ENCODE peak calls at places on chromosomes 3 and 15, in five cellular contexts. J, N, X, M and H are unnamed samples.

GRCh38 chr15:28977377-28978010 is 91.7 kb downstream of the APBA2 start:
- DNase-seq in X (peak), N (no peak), M (no peak), J (peak), H (peak)

GRCh38 chr3:122880624-122881023 is 85.8 kb downstream of the SLC49A4 start:
- DNase-seq in J (no peak), X (no peak), M (no peak), N (no peak), H (no peak)

GRCh38 chr3:105775368-105775767 is 93.4 kb downstream of the CBLB start:
- DNase-seq in J (no peak), X (no peak), N (no peak), M (no peak), H (no peak)

GRCh38 chr3:40877651-40878463 is 321.4 kb upstream of the CTNNB1 start:
- DNase-seq in J (no peak), N (no peak), X (no peak), M (no peak), H (peak)

GRCh38 chr15:51387699-51388041 is 46.2 kb downstream of the GLDN start:
- DNase-seq in M (no peak), J (no peak), N (no peak), X (no peak), H (no peak)

GRCh38 chr15:28956491-28956890 is 70.7 kb downstream of the APBA2 start:
- DNase-seq in N (no peak), J (no peak), X (no peak), M (no peak), H (no peak)

GRCh38 chr3:116306720-116307119 is 138.6 kb downstream of the LSAMP start:
- DNase-seq in M (no peak), X (no peak), N (no peak), J (peak), H (no peak)

GRCh38 chr3:152779649-152780048 is 55.3 kb upstream of the P2RY1 start:
- DNase-seq in X (no peak), N (no peak), M (no peak), J (peak), H (no peak)

DNA sequence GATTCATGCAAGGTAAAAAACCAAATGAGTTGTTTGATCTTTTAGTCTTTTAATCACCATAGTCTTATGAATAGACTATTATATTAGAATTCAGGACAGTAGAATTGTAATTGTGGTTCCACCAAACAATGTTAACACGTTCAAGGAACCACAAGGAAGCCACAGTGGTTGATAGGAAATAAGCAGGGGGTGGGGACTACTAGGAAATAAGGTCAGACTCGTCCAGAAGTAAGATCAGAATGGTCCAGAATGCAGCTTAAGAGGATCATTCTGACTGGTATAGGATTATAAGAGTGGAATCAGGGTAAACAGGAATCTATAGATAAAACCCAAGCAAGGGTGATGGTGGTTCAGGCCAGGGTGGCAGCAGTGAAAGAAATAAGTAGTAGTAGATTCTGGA is 7.5 kb downstream of the MYNN start:
- DNase-seq in X (no peak), J (no peak), N (no peak), M (no peak), H (no peak)
- H3K4me3 ChIP-seq in X (no peak), J (no peak), N (no peak), M (no peak), H (no peak)

DNA sequence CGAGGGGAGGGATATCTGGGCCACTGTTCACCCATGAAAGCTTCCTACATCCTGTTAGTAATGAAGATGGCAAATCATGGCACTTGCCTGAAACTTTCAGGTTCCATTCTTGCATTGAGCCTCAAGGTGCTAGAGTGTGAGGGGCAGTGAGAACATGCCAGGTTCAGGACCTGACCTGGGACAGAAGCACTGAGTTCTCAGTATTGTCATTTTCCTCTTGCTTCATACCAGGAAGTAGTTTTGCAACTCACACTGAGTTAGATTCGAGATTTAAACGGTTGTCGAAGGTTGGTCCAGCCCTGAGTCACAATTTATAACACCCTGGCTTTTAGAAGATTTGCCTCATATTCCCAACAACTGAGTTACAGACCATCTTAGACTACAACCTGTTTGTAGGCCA is 11.8 kb upstream of the MEIS2 start:
- DNase-seq in J (no peak), N (no peak), X (no peak), M (no peak), H (no peak)
- H3K27ac ChIP-seq in J (no peak), N (no peak), X (no peak), M (no peak), H (no peak)

DNA sequence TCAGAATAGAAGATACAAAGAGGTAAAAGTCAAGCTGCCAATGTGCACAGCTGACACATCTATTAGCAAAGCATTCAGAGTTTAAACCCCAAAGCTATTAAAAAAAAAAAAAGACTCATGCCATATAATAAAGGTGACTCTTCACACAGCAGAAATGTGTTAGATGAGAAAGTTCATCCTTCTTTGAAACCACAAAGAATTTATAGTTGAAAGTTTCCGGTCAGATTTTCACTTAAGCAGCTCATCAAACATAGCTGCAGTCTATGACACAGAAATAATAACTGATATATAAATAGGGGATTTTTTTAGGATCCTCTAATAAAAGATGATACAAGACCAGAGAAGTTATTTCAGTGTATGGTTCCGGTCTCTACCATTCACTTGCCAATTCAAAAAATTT is 76.6 kb downstream of the WWTR1 start:
- DNase-seq in M (no peak), J (peak), X (no peak), N (no peak), H (no peak)
- H3K4me3 ChIP-seq in M (no peak), J (peak), X (peak), N (no peak), H (no peak)

GRCh38 chr3:45552773-45553371 is 41.7 kb upstream of the LIMD1 start:
- DNase-seq in M (no peak), J (no peak), X (no peak), N (no peak), H (no peak)

GRCh38 chr3:45551214-45552010 is 43.1 kb upstream of the LIMD1 start:
- DNase-seq in N (no peak), J (peak), M (no peak), X (peak), H (peak)

GRCh38 chr3:45553469-45553974 is 41.0 kb upstream of the LIMD1 start:
- DNase-seq in N (no peak), J (no peak), M (no peak), X (no peak), H (peak)

GRCh38 chr3:45554001-45554691 is 40.4 kb upstream of the LIMD1 start:
- DNase-seq in J (no peak), N (no peak), X (no peak), M (no peak), H (peak)

GRCh38 chr3:45552031-45552772 is 42.3 kb upstream of the LIMD1 start:
- DNase-seq in M (no peak), X (no peak), J (no peak), N (no peak), H (no peak)
- H3K27ac ChIP-seq in M (no peak), X (peak), J (no peak), N (peak), H (peak)

GRCh38 chr3:14396293-14396692 is 6.1 kb upstream of the SLC6A6 start:
- DNase-seq in X (no peak), M (no peak), J (no peak), N (no peak), H (no peak)

GRCh38 chr3:14392803-14393319 is 9.5 kb upstream of the SLC6A6 start:
- DNase-seq in J (no peak), X (no peak), N (no peak), M (no peak), H (no peak)

GRCh38 chr3:14391033-14391432 is 11.4 kb upstream of the SLC6A6 start:
- DNase-seq in N (no peak), M (no peak), X (no peak), J (peak), H (no peak)

GRCh38 chr3:14392231-14392630 is 10.2 kb upstream of the SLC6A6 start:
- DNase-seq in J (no peak), M (peak), N (no peak), X (no peak), H (no peak)

GRCh38 chr3:14393440-14394111 is 8.8 kb upstream of the SLC6A6 start:
- DNase-seq in X (no peak), M (no peak), N (no peak), J (no peak), H (no peak)
- H3K4me3 ChIP-seq in X (no peak), M (no peak), N (no peak), J (no peak), H (no peak)

GRCh38 chr15:70582143-70582945 is 181.0 kb downstream of the UACA start:
- DNase-seq in M (no peak), J (no peak), N (no peak), X (no peak), H (no peak)

GRCh38 chr15:70585707-70586034 is 177.7 kb downstream of the UACA start:
- DNase-seq in J (no peak), M (no peak), N (no peak), X (no peak), H (no peak)

GRCh38 chr15:70586241-70586640 is 177.1 kb downstream of the UACA start:
- DNase-seq in X (no peak), M (no peak), N (no peak), J (no peak), H (no peak)

GRCh38 chr15:70584441-70584837 is 178.9 kb downstream of the UACA start:
- DNase-seq in N (no peak), J (no peak), X (no peak), M (no peak), H (no peak)

GRCh38 chr15:70584838-70585706 is 178.3 kb downstream of the UACA start:
- DNase-seq in N (peak), J (no peak), X (no peak), M (peak), H (no peak)
- H3K27ac ChIP-seq in N (no peak), J (no peak), X (no peak), M (no peak), H (no peak)